ENCODE peak calls at places on chromosome 7, in four cellular contexts. One of them, this sample, is unnamed.

GRCh38 chr7:143504937-143505297 is 27.2 kb downstream of the TAS2R41 start:
- DNase-seq in posterior cingulate gyrus: no peak
- DNase-seq in NCI-H1694 treated with DMSO at 0.1 percent for 48 hours: no peak
- DNase-seq in AG10803: no peak
- DNase-seq in this sample: no peak

GRCh38 chr7:13257661-13258060 is 570.2 kb downstream of the ARL4A start:
- DNase-seq in posterior cingulate gyrus: no peak
- DNase-seq in NCI-H1694 treated with DMSO at 0.1 percent for 48 hours: no peak
- DNase-seq in AG10803: peak
- DNase-seq in this sample: no peak

GRCh38 chr7:1994931-1995330 is 237.8 kb downstream of the MAD1L1 start:
- DNase-seq in posterior cingulate gyrus: no peak
- DNase-seq in NCI-H1694 treated with DMSO at 0.1 percent for 48 hours: no peak
- DNase-seq in AG10803: no peak
- DNase-seq in this sample: no peak

GRCh38 chr7:45073031-45073842 is 15.5 kb downstream of the NACAD start:
- DNase-seq in posterior cingulate gyrus: peak
- DNase-seq in NCI-H1694 treated with DMSO at 0.1 percent for 48 hours: no peak
- DNase-seq in AG10803: no peak
- DNase-seq in this sample: no peak

GRCh38 chr7:120273476-120273975 is 551 bp downstream of the KCND2 start:
- DNase-seq in posterior cingulate gyrus: peak
- DNase-seq in NCI-H1694 treated with DMSO at 0.1 percent for 48 hours: peak
- DNase-seq in AG10803: no peak
- DNase-seq in this sample: no peak

GRCh38 chr7:46859963-46860475 is 721.9 kb downstream of the TNS3 start:
- DNase-seq in posterior cingulate gyrus: peak
- DNase-seq in NCI-H1694 treated with DMSO at 0.1 percent for 48 hours: no peak
- DNase-seq in AG10803: peak
- DNase-seq in this sample: no peak

GRCh38 chr7:23349484-23350157 is 50.5 kb downstream of the MALSU1 start:
- DNase-seq in posterior cingulate gyrus: no peak
- DNase-seq in NCI-H1694 treated with DMSO at 0.1 percent for 48 hours: no peak
- DNase-seq in AG10803: peak
- DNase-seq in this sample: no peak

GRCh38 chr7:2116086-2116810 is 116.5 kb downstream of the MAD1L1 start:
- DNase-seq in posterior cingulate gyrus: peak
- DNase-seq in NCI-H1694 treated with DMSO at 0.1 percent for 48 hours: no peak
- DNase-seq in AG10803: no peak
- DNase-seq in this sample: no peak

GRCh38 chr7:70810558-70811139 is 321.3 kb upstream of the GALNT17 start:
- DNase-seq in posterior cingulate gyrus: no peak
- DNase-seq in NCI-H1694 treated with DMSO at 0.1 percent for 48 hours: no peak
- DNase-seq in AG10803: no peak
- DNase-seq in this sample: no peak

GRCh38 chr7:155164316-155164715 is 94.2 kb downstream of the HTR5A start:
- DNase-seq in posterior cingulate gyrus: no peak
- DNase-seq in NCI-H1694 treated with DMSO at 0.1 percent for 48 hours: no peak
- DNase-seq in AG10803: no peak
- DNase-seq in this sample: no peak

GRCh38 chr7:142939226-142939910 is at the start of gene LLCFC1:
- DNase-seq in posterior cingulate gyrus: no peak
- DNase-seq in NCI-H1694 treated with DMSO at 0.1 percent for 48 hours: no peak
- DNase-seq in AG10803: no peak
- DNase-seq in this sample: no peak

GRCh38 chr7:128791121-128791967 is 424 bp upstream of the CCDC136 start:
- DNase-seq in posterior cingulate gyrus: peak
- DNase-seq in NCI-H1694 treated with DMSO at 0.1 percent for 48 hours: peak
- DNase-seq in AG10803: peak
- DNase-seq in this sample: no peak

GRCh38 chr7:147245274-147245673 is 1128.7 kb downstream of the CNTNAP2 start:
- DNase-seq in posterior cingulate gyrus: peak
- DNase-seq in NCI-H1694 treated with DMSO at 0.1 percent for 48 hours: no peak
- DNase-seq in AG10803: peak
- DNase-seq in this sample: no peak

GRCh38 chr7:93228302-93228701 is 2.0 kb upstream of the HEPACAM2 start:
- DNase-seq in posterior cingulate gyrus: no peak
- DNase-seq in NCI-H1694 treated with DMSO at 0.1 percent for 48 hours: peak
- DNase-seq in AG10803: peak
- DNase-seq in this sample: peak

GRCh38 chr7:132028144-132028920 is 471.9 kb upstream of the PODXL start:
- DNase-seq in posterior cingulate gyrus: no peak
- DNase-seq in NCI-H1694 treated with DMSO at 0.1 percent for 48 hours: no peak
- DNase-seq in AG10803: no peak
- DNase-seq in this sample: no peak

GRCh38 chr7:105675873-105676484 is 94.7 kb upstream of the EFCAB10 start:
- DNase-seq in posterior cingulate gyrus: no peak
- DNase-seq in NCI-H1694 treated with DMSO at 0.1 percent for 48 hours: no peak
- DNase-seq in AG10803: no peak
- DNase-seq in this sample: no peak

GRCh38 chr7:390761-391410 is 100.9 kb downstream of the FOXL3 start:
- DNase-seq in posterior cingulate gyrus: peak
- DNase-seq in NCI-H1694 treated with DMSO at 0.1 percent for 48 hours: no peak
- DNase-seq in AG10803: no peak
- DNase-seq in this sample: no peak

GRCh38 chr7:159147246-159147645 is 2.6 kb upstream of the VIPR2 start:
- DNase-seq in posterior cingulate gyrus: peak
- DNase-seq in NCI-H1694 treated with DMSO at 0.1 percent for 48 hours: no peak
- DNase-seq in AG10803: no peak
- DNase-seq in this sample: no peak

GRCh38 chr7:67406941-67407340 is 410.3 kb downstream of the TYW1 start:
- DNase-seq in posterior cingulate gyrus: no peak
- DNase-seq in NCI-H1694 treated with DMSO at 0.1 percent for 48 hours: peak
- DNase-seq in AG10803: no peak
- DNase-seq in this sample: no peak

This sample was measured in hippocampal formation.